ENCODE peak calls at places on chromosome 14, in four cellular contexts. X, N, E and W are unnamed samples.

GRCh38 chr14:92495041-92495440 is 18.5 kb upstream of the RIN3 start:
- DNase-seq in X (peak), N (no peak), E (no peak), W (no peak)

GRCh38 chr14:104855532-104856090 is 9.5 kb upstream of the CEP170B start:
- DNase-seq in X (no peak), N (no peak), E (no peak), W (no peak)

GRCh38 chr14:34665785-34666425 is 36.0 kb upstream of the SNX6 start:
- DNase-seq in X (peak), N (peak), E (peak), W (peak)

GRCh38 chr14:92692822-92693226 is 55.6 kb downstream of the LGMN start:
- DNase-seq in X (no peak), N (no peak), E (no peak), W (no peak)

GRCh38 chr14:64766430-64767151 is 62.4 kb downstream of the PLEKHG3 start:
- DNase-seq in X (no peak), N (no peak), E (peak), W (no peak)

GRCh38 chr14:50031534-50032313 is 84.6 kb downstream of the VCPKMT start:
- DNase-seq in X (peak), N (no peak), E (no peak), W (peak)

GRCh38 chr14:73166399-73166798 is 30.1 kb downstream of the PSEN1 start:
- DNase-seq in X (no peak), N (no peak), E (peak), W (no peak)

GRCh38 chr14:71855399-71856036 is 76.7 kb upstream of the RGS6 start:
- DNase-seq in X (peak), N (peak), E (peak), W (peak)

GRCh38 chr14:67650161-67650560 is 24.3 kb downstream of the VTI1B start:
- DNase-seq in X (no peak), N (no peak), E (no peak), W (no peak)

GRCh38 chr14:52299692-52300278 is 14.3 kb upstream of the PTGER2 start:
- DNase-seq in X (peak), N (peak), E (peak), W (no peak)

GRCh38 chr14:67515386-67516079 is 17.6 kb upstream of the PLEKHH1 start:
- DNase-seq in X (no peak), N (no peak), E (no peak), W (no peak)

GRCh38 chr14:77177623-77178185 is 3.9 kb upstream of the TMEM63C start:
- DNase-seq in X (no peak), N (no peak), E (no peak), W (no peak)